ENCODE peak calls at places on chromosomes 3 and 15, in four cellular contexts. D is GM12878, E is H1, J is HepG2. R is an unnamed sample.
A peak's percentile ranks its signal among the peaks of the same experiment; 100 is the strongest.

GRCh38 chr3:101695779-101696372 is 9.4 kb upstream of the RPL24 start:
- DNase-seq in D (no peak), J (peak; percentile 67), E (no peak), R (peak; percentile 61)

GRCh38 chr3:58158427-58159153 is 52.2 kb downstream of the DNASE1L3 start:
- DNase-seq in D (no peak), J (no peak), E (no peak), R (no peak)

GRCh38 chr15:70327328-70328136 is 229.8 kb upstream of the TLE3 start:
- DNase-seq in E (peak; percentile 39), D (no peak), J (no peak), R (no peak)

GRCh38 chr3:45009868-45010267 is 16.2 kb upstream of the CLEC3B start:
- DNase-seq in J (no peak), D (no peak), E (no peak), R (no peak)

GRCh38 chr3:14552041-14552648 is 12.0 kb upstream of the GRIP2 start:
- DNase-seq in D (no peak), E (no peak), J (no peak), R (no peak)

GRCh38 chr3:108588616-108589015 is 622 bp downstream of the CIP2A start:
- DNase-seq in D (no peak), E (no peak), J (no peak), R (no peak)

GRCh38 chr3:31106204-31106603 is 211.7 kb upstream of the GADL1 start:
- DNase-seq in E (no peak), J (peak; percentile 3), D (no peak), R (no peak)

GRCh38 chr3:46372492-46373359 is 2.0 kb downstream of the CCR5 start:
- DNase-seq in E (no peak), D (no peak), J (no peak), R (no peak)

GRCh38 chr3:49719214-49719884 is at the start of gene AMIGO3:
- DNase-seq in E (peak; percentile 97), D (peak; percentile 40), J (no peak), R (peak; percentile 61)

GRCh38 chr3:18062289-18063025 is 320.0 kb upstream of the TBC1D5 start:
- DNase-seq in D (no peak), J (no peak), E (no peak), R (no peak)

GRCh38 chr3:87488725-87489124 is 212.3 kb upstream of the POU1F1 start:
- DNase-seq in J (no peak), E (no peak), D (no peak), R (no peak)

GRCh38 chr3:72161870-72162617 is 377.1 kb upstream of the PROK2 start:
- DNase-seq in E (no peak), D (no peak), J (no peak), R (no peak)

GRCh38 chr3:134713673-134714072 is 62.9 kb upstream of the KY start:
- DNase-seq in J (no peak), E (no peak), D (no peak), R (no peak)

GRCh38 chr15:97446138-97446537 is 514.4 kb upstream of the ARRDC4 start:
- DNase-seq in J (no peak), D (no peak), E (no peak), R (no peak)

GRCh38 chr15:68277131-68277604 is 377 bp upstream of the FEM1B start:
- DNase-seq in E (no peak), D (no peak), J (no peak), R (no peak)

GRCh38 chr15:80507638-80508316 is 103.6 kb downstream of the ARNT2 start:
- DNase-seq in J (no peak), D (no peak), E (peak; percentile 30), R (no peak)

GRCh38 chr15:38844683-38845195 is 280.1 kb upstream of the RASGRP1 start:
- DNase-seq in J (no peak), D (no peak), E (no peak), R (no peak)

GRCh38 chr3:187334904-187335303 is 33.3 kb upstream of the RTP4 start:
- DNase-seq in D (no peak), J (no peak), E (no peak), R (no peak)

GRCh38 chr3:36776436-36776835 is 12.1 kb upstream of the DCLK3 start:
- DNase-seq in E (no peak), D (no peak), J (no peak), R (no peak)

GRCh38 chr3:82423485-82423884 is 662.0 kb upstream of the GBE1 start:
- DNase-seq in D (no peak), J (no peak), E (no peak), R (no peak)

GRCh38 chr3:50356553-50356952 is 2.8 kb downstream of the TMEM115 start:
- DNase-seq in D (no peak), E (peak; percentile 43), J (no peak), R (no peak)

GRCh38 chr3:89697321-89697916 is 590.0 kb downstream of the EPHA3 start:
- DNase-seq in E (no peak), J (no peak), D (no peak), R (no peak)

GRCh38 chr3:65867463-65868210 is 171.1 kb downstream of the MAGI1 start:
- DNase-seq in E (no peak), J (no peak), D (no peak), R (no peak)

GRCh38 chr3:181362378-181362777 is 349.3 kb upstream of the SOX2 start:
- DNase-seq in E (no peak), D (no peak), J (no peak), R (no peak)

GRCh38 chr3:153289334-153289808 is 127.3 kb downstream of the RAP2B start:
- DNase-seq in E (no peak), D (no peak), J (no peak), R (no peak)

GRCh38 chr3:7307410-7307809 is 446.5 kb downstream of the GRM7 start:
- DNase-seq in E (no peak), J (no peak), D (no peak), R (no peak)

GRCh38 chr3:115922681-115923347 is 299.5 kb downstream of the GAP43 start:
- DNase-seq in D (no peak), E (peak; percentile 64), J (peak; percentile 10), R (peak; percentile 12)

GRCh38 chr15:32677238-32677750 is 35.8 kb downstream of the SCG5 start:
- DNase-seq in E (no peak), D (no peak), J (peak; percentile 96), R (no peak)

GRCh38 chr3:190728574-190729246 is 133.8 kb downstream of the GMNC start:
- DNase-seq in D (no peak), E (no peak), J (peak; percentile 16), R (no peak)

GRCh38 chr3:113834983-113835382 is 3.6 kb upstream of the GRAMD1C start:
- DNase-seq in J (no peak), D (no peak), E (no peak), R (no peak)

GRCh38 chr3:46209751-46210470 is 1.8 kb upstream of the CCR1 start:
- DNase-seq in E (no peak), D (no peak), J (no peak), R (no peak)

GRCh38 chr3:132343018-132343612 is 25.9 kb downstream of the ACP3 start:
- DNase-seq in E (peak; percentile 53), D (no peak), J (peak; percentile 50), R (peak; percentile 50)

GRCh38 chr3:65593780-65594752 is 444.7 kb downstream of the MAGI1 start:
- DNase-seq in D (no peak), J (no peak), E (no peak), R (no peak)

GRCh38 chr15:77010842-77011241 is 15.9 kb downstream of the PSTPIP1 start:
- DNase-seq in E (no peak), D (no peak), J (no peak), R (no peak)

GRCh38 chr15:77010312-77010686 is 15.4 kb downstream of the PSTPIP1 start:
- DNase-seq in J (no peak), D (no peak), E (no peak), R (no peak)

GRCh38 chr15:77012117-77012712 is 17.3 kb downstream of the PSTPIP1 start:
- DNase-seq in D (no peak), J (no peak), E (no peak), R (no peak)

GRCh38 chr15:77009646-77010311 is 14.9 kb downstream of the PSTPIP1 start:
- DNase-seq in J (no peak), E (no peak), D (no peak), R (no peak)

GRCh38 chr15:77009176-77009575 is 14.2 kb downstream of the PSTPIP1 start:
- DNase-seq in J (no peak), D (no peak), E (no peak), R (no peak)
- TF ChIP-seq ATF3 in J (no peak), D (no peak), E (no peak), R (no peak)

GRCh38 chr3:12002912-12003311 is 1.3 kb upstream of the SYN2 start:
- DNase-seq in D (no peak), J (no peak), E (no peak), R (no peak)
- TF ChIP-seq EZH2 in D (no peak), J (no peak), E (no peak), R (no peak)

GRCh38 chr3:171226794-171227193 is 200.3 kb upstream of the SLC2A2 start:
- DNase-seq in E (no peak), D (no peak), J (peak; percentile 74), R (no peak)

GRCh38 chr3:171227828-171228227 is 201.3 kb upstream of the SLC2A2 start:
- DNase-seq in J (no peak), D (no peak), E (no peak), R (no peak)

GRCh38 chr3:171229173-171229572 is 202.7 kb upstream of the SLC2A2 start:
- DNase-seq in E (no peak), J (no peak), D (no peak), R (no peak)

GRCh38 chr3:171227333-171227732 is 200.8 kb upstream of the SLC2A2 start:
- DNase-seq in J (no peak), E (no peak), D (no peak), R (no peak)

GRCh38 chr3:171228228-171228627 is 201.7 kb upstream of the SLC2A2 start:
- DNase-seq in J (peak; percentile 37), E (no peak), D (no peak), R (no peak)
- TF ChIP-seq SIN3A in J (no peak), E (no peak), D (no peak), R (no peak)

GRCh38 chr15:59814409-59814808 is 125.3 kb upstream of the BNIP2 start:
- DNase-seq in J (no peak), D (no peak), E (no peak), R (no peak)
- TF ChIP-seq ATF3 in J (no peak), D (no peak), E (no peak), R (no peak)

DNA sequence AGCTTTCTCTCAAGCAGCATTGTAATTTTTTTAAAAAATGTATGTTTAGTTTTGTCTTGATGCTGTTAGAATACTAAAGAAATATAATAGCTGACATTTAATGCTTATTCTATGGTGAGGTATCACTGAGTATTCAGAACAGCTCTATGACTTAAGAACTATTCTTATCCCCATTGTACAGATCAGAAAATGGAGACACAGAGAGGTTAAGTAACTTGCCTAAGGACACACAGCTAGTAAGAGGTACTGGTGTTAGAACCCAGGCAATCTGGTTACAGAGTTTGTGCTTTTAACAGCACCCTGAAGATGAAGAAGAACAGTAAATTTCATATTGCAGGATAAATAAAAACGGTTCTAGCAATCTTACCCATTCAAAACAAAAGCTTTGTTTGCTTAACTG is 15.5 kb downstream of the PLA2G4D start:
- DNase-seq in D (no peak), J (no peak), E (no peak), R (no peak)
- TF ChIP-seq EZH2 in D (no peak), J (no peak), E (no peak), R (no peak)